ENCODE peak calls at places on chromosomes 6 and 20, in nine cellular contexts. J is fibroblast of lung, R is thyroid gland, U is cardiac muscle cell, B is MM.1S, Y is heart right ventricle, M is IMR-90, E is SK-N-SH, G is kidney epithelial cell. H is an unnamed sample.

GRCh38 chr6:786946-787763 is 94.2 kb upstream of the EXOC2 start:
- DNase-seq in M (peak), G (no peak), J (no peak), Y (no peak), E (peak), B (peak), R (no peak), U (peak), H (peak)

GRCh38 chr6:90574610-90575009 is 12.3 kb downstream of the MAP3K7 start:
- DNase-seq in B (no peak), Y (no peak), M (peak), J (peak), U (peak), E (no peak), G (no peak), R (no peak), H (peak)

GRCh38 chr20:63204362-63204761 is 11.6 kb downstream of the YTHDF1 start:
- DNase-seq in Y (no peak), U (no peak), E (no peak), R (peak), G (no peak), B (no peak), M (no peak), J (no peak), H (no peak)

GRCh38 chr6:97280766-97281165 is 2.2 kb downstream of the MMS22L start:
- DNase-seq in M (no peak), G (no peak), U (no peak), Y (no peak), J (no peak), B (no peak), R (no peak), E (no peak), H (no peak)

GRCh38 chr6:50030777-50031562 is 9.2 kb upstream of the DEFB110 start:
- DNase-seq in B (no peak), E (peak), J (peak), U (no peak), M (peak), G (no peak), Y (no peak), R (peak), H (no peak)

GRCh38 chr6:118285791-118286190 is 262.3 kb upstream of the PLN start:
- DNase-seq in U (no peak), B (no peak), G (no peak), R (no peak), M (no peak), Y (no peak), J (no peak), E (no peak), H (peak)

GRCh38 chr6:43246301-43247114 is 3.2 kb downstream of the TTBK1 start:
- DNase-seq in Y (peak), U (peak), J (peak), R (peak), M (no peak), E (peak), B (peak), G (peak), H (no peak)

GRCh38 chr6:25311251-25311910 is 32.2 kb downstream of the CARMIL1 start:
- DNase-seq in M (peak), E (no peak), R (no peak), G (peak), B (no peak), U (peak), J (peak), Y (no peak), H (peak)

GRCh38 chr6:21348462-21349195 is 244.9 kb upstream of the SOX4 start:
- DNase-seq in G (peak), U (peak), Y (peak), E (no peak), J (peak), B (no peak), R (peak), M (peak), H (peak)

GRCh38 chr6:156976144-156977088 is 199.2 kb downstream of the ARID1B start:
- DNase-seq in Y (no peak), U (no peak), B (no peak), E (no peak), G (no peak), M (no peak), R (no peak), J (no peak), H (no peak)

GRCh38 chr6:19433101-19433500 is 404.1 kb upstream of the ID4 start:
- DNase-seq in R (peak), J (no peak), B (no peak), U (peak), M (no peak), G (no peak), E (no peak), Y (no peak), H (no peak)

GRCh38 chr6:159946912-159947311 is 22.0 kb upstream of the IGF2R start:
- DNase-seq in Y (no peak), R (no peak), B (no peak), J (no peak), U (no peak), M (no peak), E (no peak), G (no peak), H (no peak)

GRCh38 chr20:21145424-21145823 is 19.5 kb downstream of the KIZ start:
- DNase-seq in E (no peak), G (no peak), B (no peak), M (no peak), Y (no peak), J (no peak), R (no peak), U (no peak), H (no peak)

GRCh38 chr20:35828434-35828833 is 56.6 kb downstream of the PHF20 start:
- DNase-seq in J (no peak), M (no peak), B (no peak), U (no peak), Y (peak), G (no peak), E (peak), R (peak), H (peak)

GRCh38 chr6:142796571-142796970 is 148.4 kb downstream of the HIVEP2 start:
- DNase-seq in B (no peak), U (peak), G (no peak), R (peak), Y (no peak), E (no peak), J (peak), M (peak), H (peak)

GRCh38 chr6:120058410-120058809 is 708.8 kb upstream of the MAN1A1 start:
- DNase-seq in U (no peak), Y (no peak), J (no peak), E (no peak), B (no peak), G (no peak), M (no peak), R (no peak), H (no peak)

GRCh38 chr6:81450180-81450579 is 302.3 kb downstream of the TENT5A start:
- DNase-seq in B (no peak), R (no peak), U (no peak), M (peak), J (peak), G (no peak), E (peak), Y (no peak), H (peak)

GRCh38 chr6:140462495-140463311 is 1088.3 kb upstream of the CITED2 start:
- DNase-seq in J (peak), R (peak), U (peak), Y (no peak), B (no peak), E (no peak), M (peak), G (no peak), H (peak)

GRCh38 chr6:132962936-132963579 is 148.7 kb downstream of the RPS12 start:
- DNase-seq in E (peak), Y (peak), B (peak), M (peak), R (peak), U (peak), G (peak), J (peak), H (peak)

GRCh38 chr6:99458319-99458718 is 33.2 kb upstream of the PNISR start:
- DNase-seq in Y (no peak), J (peak), M (peak), R (no peak), E (no peak), B (peak), G (no peak), U (peak), H (no peak)

GRCh38 chr20:34088871-34089479 is 23.1 kb downstream of the EIF2S2 start:
- DNase-seq in U (peak), B (no peak), M (no peak), R (no peak), G (no peak), Y (no peak), E (no peak), J (no peak), H (no peak)

GRCh38 chr20:38843346-38843745 is 37.8 kb downstream of the PPP1R16B start:
- DNase-seq in J (no peak), E (no peak), G (no peak), Y (no peak), M (no peak), R (no peak), U (no peak), B (no peak), H (no peak)

GRCh38 chr6:56637640-56638039 is 5.0 kb downstream of the DST start:
- DNase-seq in M (peak), J (peak), B (peak), Y (no peak), E (peak), R (no peak), U (peak), G (peak), H (peak)

GRCh38 chr20:32806356-32806755 is 13.4 kb upstream of the MAPRE1 start:
- DNase-seq in R (no peak), M (no peak), G (no peak), B (no peak), J (no peak), U (no peak), E (no peak), Y (no peak), H (no peak)

GRCh38 chr20:43949741-43950618 is 35.3 kb downstream of the TOX2 start:
- DNase-seq in M (no peak), J (no peak), Y (no peak), E (peak), G (no peak), U (peak), B (peak), R (peak), H (no peak)

GRCh38 chr6:108742041-108742440 is 106.2 kb upstream of the ARMC2 start:
- DNase-seq in E (no peak), M (no peak), U (no peak), Y (no peak), G (no peak), R (no peak), B (no peak), J (no peak), H (no peak)

GRCh38 chr6:132819405-132820145 is 5.2 kb downstream of the RPS12 start:
- DNase-seq in B (no peak), Y (no peak), E (no peak), R (no peak), U (no peak), J (peak), M (peak), G (no peak), H (no peak)

GRCh38 chr6:131787079-131787478 is 20.7 kb upstream of the ENPP1 start:
- DNase-seq in M (peak), G (no peak), J (peak), E (no peak), Y (no peak), U (no peak), B (no peak), R (no peak), H (peak)

GRCh38 chr6:131789219-131789618 is 18.6 kb upstream of the ENPP1 start:
- DNase-seq in U (no peak), J (no peak), R (no peak), G (no peak), Y (no peak), B (no peak), E (no peak), M (peak), H (peak)

GRCh38 chr6:131792091-131792496 is 15.7 kb upstream of the ENPP1 start:
- DNase-seq in R (no peak), M (peak), B (no peak), G (no peak), U (no peak), J (peak), E (no peak), Y (no peak), H (peak)

GRCh38 chr6:131784561-131784960 is 23.3 kb upstream of the ENPP1 start:
- DNase-seq in B (no peak), E (no peak), G (no peak), M (no peak), Y (no peak), U (no peak), R (no peak), J (no peak), H (peak)

GRCh38 chr6:131787955-131788712 is 19.7 kb upstream of the ENPP1 start:
- DNase-seq in Y (no peak), J (peak), B (no peak), R (peak), U (no peak), M (peak), G (no peak), E (no peak), H (peak)
- TF ChIP-seq CTCF in Y (no peak), J (peak), B (no peak), R (peak), U (no peak), M (peak), G (no peak), E (no peak), H (peak)

GRCh38 chr6:32222333-32223230 is 1.3 kb downstream of the NOTCH4 start:
- DNase-seq in U (no peak), J (no peak), G (no peak), R (no peak), M (no peak), E (no peak), B (no peak), Y (no peak), H (no peak)
- H3K4me3 ChIP-seq in U (no peak), J (no peak), G (no peak), R (no peak), M (no peak), E (no peak), B (no peak), Y (peak), H (no peak)

GRCh38 chr6:149860834-149861602 is 3.1 kb downstream of the LRP11 start:
- DNase-seq in B (no peak), E (no peak), J (peak), U (no peak), G (no peak), R (peak), Y (no peak), M (no peak), H (no peak)
- TF ChIP-seq CTCF in B (no peak), E (no peak), J (peak), U (no peak), G (no peak), R (peak), Y (no peak), M (peak), H (no peak)

GRCh38 chr6:107677399-107677798 is 146.7 kb downstream of the SCML4 start:
- DNase-seq in E (no peak), B (no peak), Y (no peak), J (no peak), U (no peak), G (no peak), M (no peak), R (no peak), H (no peak)

GRCh38 chr6:107673076-107673494 is 151.0 kb downstream of the SCML4 start:
- DNase-seq in R (no peak), U (no peak), B (no peak), J (no peak), G (no peak), Y (peak), M (no peak), E (no peak), H (no peak)

GRCh38 chr6:107676002-107676401 is 148.1 kb downstream of the SCML4 start:
- DNase-seq in U (no peak), M (no peak), J (no peak), G (no peak), B (no peak), Y (no peak), R (no peak), E (no peak), H (no peak)

GRCh38 chr6:107679457-107679856 is 144.7 kb downstream of the SCML4 start:
- DNase-seq in G (no peak), M (peak), B (no peak), J (peak), Y (peak), R (no peak), U (peak), E (no peak), H (peak)

DNA sequence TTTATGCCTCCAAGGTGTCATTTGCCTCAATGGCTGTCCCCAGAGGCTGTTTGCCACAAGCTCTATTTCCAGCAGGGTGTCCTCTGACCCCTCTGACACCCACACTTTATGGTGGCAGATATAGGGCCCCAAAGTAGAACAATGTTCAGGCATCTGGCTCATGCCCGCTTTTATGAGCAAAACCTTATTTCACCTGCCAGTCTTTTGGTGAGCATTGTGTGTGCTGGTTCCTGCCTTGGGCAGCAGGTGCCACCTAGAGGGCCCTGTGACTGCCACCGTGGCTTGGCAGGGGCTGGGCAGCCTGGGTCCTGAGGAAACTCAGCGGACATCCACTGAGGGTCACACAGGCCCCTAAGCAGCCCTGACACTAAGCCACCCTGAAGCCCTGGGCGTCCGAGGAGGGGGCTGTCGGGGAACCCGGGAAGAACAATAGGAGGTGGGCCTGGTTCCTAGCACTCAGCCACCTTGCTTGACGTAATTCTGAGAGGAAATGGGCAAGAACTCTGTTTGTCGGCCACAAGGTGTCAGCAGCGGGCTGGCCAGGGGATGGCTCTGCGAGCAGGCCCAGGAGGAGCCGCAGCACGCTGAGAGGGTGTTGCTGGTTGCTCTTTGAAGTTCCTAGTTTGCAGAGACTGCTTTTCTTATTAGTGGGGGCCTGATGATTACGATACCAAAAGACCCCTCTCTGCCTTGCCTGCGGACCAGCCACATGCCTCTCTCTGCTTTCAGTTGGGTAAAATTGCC is 148.9 kb downstream of the SCML4 start:
- DNase-seq in J (peak), Y (peak), G (peak), U (peak), B (peak), R (peak), E (peak), M (peak), H (peak)
- H3K4me3 ChIP-seq in J (no peak), Y (peak), G (peak), U (no peak), B (peak), R (no peak), E (no peak), M (no peak), H (no peak)

GRCh38 chr6:17225767-17226166 is 55.4 kb upstream of the RBM24 start:
- DNase-seq in R (no peak), Y (no peak), J (peak), G (no peak), B (no peak), U (no peak), M (no peak), E (no peak), H (no peak)
- TF ChIP-seq CTCF in R (no peak), Y (no peak), J (no peak), G (no peak), B (no peak), U (no peak), M (no peak), E (no peak), H (no peak)

GRCh38 chr6:166556336-166556735 is 30.1 kb downstream of the RAMACL start:
- DNase-seq in E (no peak), J (no peak), Y (no peak), M (peak), U (no peak), R (no peak), B (no peak), G (no peak), H (no peak)
- H3K4me3 ChIP-seq in E (no peak), J (no peak), Y (no peak), M (no peak), U (no peak), R (no peak), B (no peak), G (no peak), H (no peak)

DNA sequence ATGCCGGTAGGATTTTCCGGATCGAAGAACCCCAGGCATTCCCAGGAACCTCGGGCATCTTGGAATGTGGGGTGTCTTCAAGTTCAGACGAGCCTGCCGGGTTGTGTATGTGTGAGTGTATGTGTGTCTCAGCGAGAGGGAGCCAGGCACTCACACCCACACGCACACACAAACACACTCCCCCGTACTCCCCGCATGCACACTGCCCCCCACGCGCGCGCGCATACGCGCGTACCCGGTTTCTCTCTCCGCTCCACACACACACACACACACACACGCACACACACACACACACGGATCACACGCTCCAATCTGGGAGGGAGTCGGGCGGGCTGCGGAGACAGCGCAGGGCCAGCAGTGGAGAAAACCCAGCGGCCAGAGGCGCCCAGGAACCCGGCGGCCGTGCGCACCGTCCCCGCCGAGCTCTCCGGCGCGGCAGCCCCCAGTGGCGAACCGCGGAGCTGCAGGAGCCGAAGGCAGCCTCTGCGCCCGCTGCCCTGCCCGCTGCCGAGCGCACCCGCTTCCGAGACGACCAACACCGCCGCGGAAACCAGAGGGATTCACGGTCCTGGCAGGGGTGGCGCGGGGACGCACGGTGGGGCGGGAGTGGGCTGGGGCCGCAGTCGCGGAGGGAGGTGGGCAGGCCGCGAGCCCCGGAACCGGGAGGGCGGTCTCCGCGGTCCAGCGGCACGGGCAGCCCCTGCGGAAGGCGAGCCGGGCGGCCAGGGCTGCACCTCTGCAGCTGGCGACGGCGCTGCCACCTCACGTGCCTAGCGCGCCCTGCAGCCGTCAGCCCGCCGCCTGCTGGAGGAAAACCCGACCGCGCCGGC is at the start of gene LRFN2:
- DNase-seq in B (peak), M (peak), R (peak), Y (peak), E (peak), G (no peak), U (peak), J (peak), H (peak)
- TF ChIP-seq CTCF in B (peak), M (peak), R (peak), Y (peak), E (peak), G (peak), U (peak), J (peak), H (peak)